ENCODE peak calls at places on chromosome 16, in eight cellular contexts. T is SK-N-SH, N is kidney epithelial cell, Z is GM06990, O is ascending aorta, V is MCF 10A, L is GM20000, S is thyroid gland. G is an unnamed sample.

GRCh38 chr16:17532338-17532995 is 61.7 kb upstream of the XYLT1 start:
- DNase-seq in T (no peak), N (no peak), Z (peak; percentile 35), O (no peak), V (no peak), L (no peak), S (no peak), G (no peak)

GRCh38 chr16:64196444-64196843 is 925.4 kb downstream of the CDH11 start:
- DNase-seq in T (no peak), N (no peak), Z (no peak), O (no peak), V (no peak), L (no peak), S (no peak), G (no peak)

GRCh38 chr16:13402601-13403000 is 501.2 kb downstream of the SHISA9 start:
- DNase-seq in T (no peak), N (no peak), Z (no peak), O (no peak), V (peak; percentile 77), L (no peak), S (no peak), G (no peak)

GRCh38 chr16:16127469-16128116 is 95.7 kb downstream of the ABCC6 start:
- DNase-seq in T (peak; percentile 82), N (no peak), Z (peak; percentile 36), O (peak; percentile 86), V (peak; percentile 74), L (peak; percentile 81), S (peak; percentile 83), G (peak; percentile 54)

GRCh38 chr16:49834496-49835009 is 21.4 kb downstream of the ZNF423 start:
- DNase-seq in T (peak; percentile 81), N (no peak), Z (no peak), O (peak; percentile 88), V (no peak), L (no peak), S (peak; percentile 29), G (no peak)

GRCh38 chr16:23595246-23595950 is 718 bp downstream of the NDUFAB1 start:
- DNase-seq in T (peak; percentile 20), N (no peak), Z (no peak), O (no peak), V (no peak), L (no peak), S (no peak), G (no peak)

GRCh38 chr16:89689142-89689541 is 2.7 kb downstream of the CDK10 start:
- DNase-seq in T (no peak), N (no peak), Z (no peak), O (no peak), V (no peak), L (no peak), S (no peak), G (no peak)

GRCh38 chr16:57013902-57014301 is 24.5 kb downstream of the NLRC5 start:
- DNase-seq in T (no peak), N (no peak), Z (no peak), O (no peak), V (no peak), L (no peak), S (no peak), G (no peak)

GRCh38 chr16:13351222-13351621 is 449.8 kb downstream of the SHISA9 start:
- DNase-seq in T (no peak), N (no peak), Z (no peak), O (no peak), V (no peak), L (no peak), S (no peak), G (no peak)

DNA sequence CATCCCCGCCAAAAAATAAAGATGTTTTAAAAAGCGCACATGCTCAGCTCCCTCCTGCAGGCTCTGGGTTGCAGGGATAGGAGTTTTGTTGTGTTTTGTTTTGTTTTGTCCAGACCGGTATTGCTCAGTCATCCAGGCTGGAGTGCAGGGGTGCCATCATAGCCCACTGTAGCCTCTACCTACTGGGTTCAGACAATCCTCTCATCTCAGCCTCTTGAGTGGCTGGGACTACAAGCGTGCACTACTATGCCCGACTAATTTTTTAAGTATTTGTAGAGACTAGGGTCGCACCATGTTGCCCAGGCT is 661 bp downstream of the WWOX start:
- DNase-seq in T (no peak), N (no peak), Z (no peak), O (no peak), V (no peak), L (no peak), S (no peak), G (no peak)
- TF ChIP-seq CTCF in T (no peak), N (no peak), Z (no peak), O (no peak), V (no peak), L (no peak), S (no peak), G (peak; percentile 26)

GRCh38 chr16:10036951-10037350 is 145.3 kb downstream of the GRIN2A start:
- DNase-seq in T (no peak), N (peak; percentile 5), Z (no peak), O (no peak), V (no peak), L (no peak), S (no peak), G (no peak)

GRCh38 chr16:10037771-10038170 is 144.5 kb downstream of the GRIN2A start:
- DNase-seq in T (no peak), N (no peak), Z (no peak), O (no peak), V (no peak), L (no peak), S (no peak), G (no peak)

GRCh38 chr16:10045291-10045775 is 136.9 kb downstream of the GRIN2A start:
- DNase-seq in T (no peak), N (no peak), Z (no peak), O (no peak), V (no peak), L (no peak), S (no peak), G (no peak)

GRCh38 chr16:10040136-10041080 is 141.8 kb downstream of the GRIN2A start:
- DNase-seq in T (peak; percentile 27), N (no peak), Z (no peak), O (no peak), V (no peak), L (no peak), S (no peak), G (no peak)

DNA sequence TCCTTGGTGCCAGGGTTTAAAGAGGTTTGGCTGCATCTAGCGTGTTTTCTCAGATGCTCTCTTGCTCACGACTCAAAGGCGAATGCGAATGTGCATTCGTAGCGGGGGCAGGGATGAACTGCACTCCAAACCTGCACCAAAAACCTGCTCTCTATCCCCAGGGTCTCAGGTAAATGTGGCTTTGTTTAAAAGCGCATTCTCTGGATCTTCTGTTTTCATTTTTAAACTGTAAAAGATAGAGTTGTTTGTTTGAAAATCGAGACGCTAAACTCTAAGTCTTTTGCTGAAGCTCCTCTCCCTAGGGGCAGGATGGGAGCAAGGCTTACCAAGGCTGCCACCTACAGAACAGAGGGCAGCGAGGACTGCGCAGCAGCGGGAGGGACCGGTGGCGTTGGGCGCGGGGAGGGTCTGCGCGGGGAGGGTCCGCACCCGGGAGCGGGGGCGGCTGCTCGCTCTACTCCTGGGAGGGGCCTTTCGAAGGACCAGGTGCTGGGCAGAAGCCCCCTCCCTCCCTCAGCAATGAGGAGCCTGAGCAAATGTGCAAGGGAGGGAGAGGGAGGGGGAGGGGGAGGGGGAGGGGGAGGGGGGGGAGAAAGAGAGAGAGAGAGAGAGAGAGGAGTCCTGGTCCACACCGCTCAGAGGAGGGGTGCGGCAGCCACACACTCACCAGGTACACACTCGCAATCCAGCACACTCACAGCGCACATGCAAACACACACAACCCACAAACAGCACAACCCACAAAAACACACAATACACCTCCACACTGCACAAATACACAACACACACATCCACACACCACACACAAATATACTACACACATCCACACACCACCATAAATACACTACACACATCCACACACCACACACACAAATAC is 142.8 kb downstream of the GRIN2A start:
- DNase-seq in T (peak; percentile 77), N (no peak), Z (peak; percentile 36), O (no peak), V (no peak), L (peak; percentile 26), S (peak; percentile 47), G (no peak)
- TF ChIP-seq CTCF in T (no peak), N (peak; percentile 26), Z (no peak), O (no peak), V (no peak), L (peak; percentile 21), S (no peak), G (no peak)

DNA sequence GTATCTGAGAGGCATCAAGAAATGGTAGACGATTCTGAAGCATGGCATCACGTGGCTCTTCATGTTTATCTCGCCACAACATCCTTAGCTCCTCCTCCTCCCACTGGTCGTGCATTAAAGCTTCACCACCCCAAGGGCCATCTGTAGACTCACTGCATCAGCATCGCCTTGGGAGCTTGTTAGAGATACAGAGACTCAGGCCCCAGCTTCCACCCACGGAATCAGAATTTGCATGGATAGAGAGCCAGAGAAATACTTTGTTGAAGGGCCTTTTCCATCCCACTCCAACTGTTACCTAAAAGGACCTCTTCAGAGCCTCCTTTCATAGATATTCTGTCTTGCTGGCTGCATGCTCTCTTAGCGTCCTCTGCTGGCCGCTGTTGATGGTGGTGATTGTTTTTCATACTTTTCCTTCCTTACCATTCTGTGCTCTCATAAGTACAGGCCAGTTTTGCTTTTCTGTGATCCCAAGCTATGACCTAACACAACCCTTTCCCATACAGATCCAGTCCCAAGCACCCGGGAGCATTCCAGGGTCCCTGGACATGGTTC is 1049.4 kb upstream of the EEF2KMT start:
- DNase-seq in T (no peak), N (no peak), Z (no peak), O (no peak), V (no peak), L (no peak), S (no peak), G (no peak)
- TF ChIP-seq CTCF in T (no peak), N (no peak), Z (no peak), O (no peak), V (no peak), L (no peak), S (no peak), G (no peak)

DNA sequence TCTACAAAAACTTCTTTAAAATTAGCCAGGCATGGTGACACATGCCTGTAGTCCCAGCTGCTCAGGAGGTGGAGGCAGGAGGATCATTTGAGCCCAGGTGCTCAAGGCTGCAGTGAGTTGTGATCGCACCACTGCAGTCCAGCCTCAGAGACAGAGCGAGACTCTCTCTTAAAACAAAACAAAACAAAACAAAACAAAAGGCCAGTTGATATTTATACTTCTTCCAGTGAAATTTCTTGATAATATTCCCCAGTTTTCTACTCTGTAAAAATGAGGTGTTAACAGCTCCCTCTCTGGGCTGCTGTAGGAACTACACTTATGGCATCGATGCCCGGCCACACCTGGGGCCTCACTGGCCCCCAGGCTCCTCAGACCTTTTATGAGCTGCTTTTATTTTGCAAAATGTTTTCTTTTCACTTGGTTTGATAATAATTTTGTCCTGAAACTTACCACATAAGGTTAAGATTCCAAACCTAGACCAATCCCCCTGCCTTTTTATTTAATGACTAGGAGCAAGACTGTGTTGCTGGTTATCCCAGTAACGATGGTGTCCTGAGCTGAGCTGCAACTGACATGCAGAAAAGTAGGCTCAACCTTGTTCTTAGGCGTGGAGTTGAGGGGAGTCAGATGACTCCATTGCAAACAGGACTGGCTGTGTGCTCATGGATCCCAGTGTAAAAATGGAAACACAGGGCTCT is 17.6 kb downstream of the MAPK8IP3 start:
- DNase-seq in T (peak; percentile 78), N (no peak), Z (no peak), O (no peak), V (peak; percentile 62), L (peak; percentile 73), S (peak; percentile 62), G (no peak)
- TF ChIP-seq CTCF in T (peak; percentile 81), N (peak; percentile 80), Z (peak; percentile 82), O (peak; percentile 80), V (peak; percentile 62), L (peak; percentile 46), S (peak; percentile 74), G (peak; percentile 81)

G was measured in natural killer cell.